ENCODE peak calls at places on chromosome 18, in eight cellular contexts. E is osteoblast, K is neural progenitor cell, P is heart right ventricle, J is tibial artery, I is mesendoderm, L is fibroblast of lung, A is heart left ventricle. F is an unnamed sample. For H3K4me1, the result is how much of the 10 kb centered on the place peaks cover.

GRCh38 chr18:12659904-12660605 is 2.1 kb upstream of the SPIRE1 start:
- DNase-seq in E (peak), K (peak), P (peak), J (peak), I (peak), L (peak), A (peak), F (no peak)

GRCh38 chr18:22422909-22423548 is 5.3 kb upstream of the CTAGE1 start:
- DNase-seq in E (peak), K (no peak), P (peak), J (peak), I (no peak), L (peak), A (peak), F (no peak)

GRCh38 chr18:22168360-22168921 is 948 bp upstream of the GATA6 start:
- DNase-seq in E (peak), K (peak), P (peak), J (peak), I (peak), L (no peak), A (no peak), F (no peak)

GRCh38 chr18:42047721-42048120 is 92.7 kb downstream of the PIK3C3 start:
- DNase-seq in E (peak), K (no peak), P (no peak), J (no peak), I (no peak), L (peak), A (no peak), F (no peak)

GRCh38 chr18:45374878-45375630 is 240.2 kb upstream of the SLC14A2 start:
- DNase-seq in E (no peak), K (no peak), P (no peak), J (no peak), I (no peak), L (no peak), A (no peak), F (no peak)

GRCh38 chr18:46632401-46633089 is 24.5 kb downstream of the LOXHD1 start:
- DNase-seq in E (no peak), K (no peak), P (no peak), J (no peak), I (no peak), L (peak), A (no peak), F (no peak)

GRCh38 chr18:13871701-13872100 is 43.6 kb downstream of the MC2R start:
- DNase-seq in E (no peak), K (no peak), P (no peak), J (no peak), I (no peak), L (no peak), A (no peak), F (no peak)

GRCh38 chr18:4823091-4823490 is 368.0 kb upstream of the DLGAP1 start:
- DNase-seq in E (no peak), K (no peak), P (no peak), J (no peak), I (peak), L (no peak), A (no peak), F (no peak)

GRCh38 chr18:5464241-5464640 is 79.6 kb downstream of the EPB41L3 start:
- DNase-seq in E (no peak), K (no peak), P (no peak), J (no peak), I (no peak), L (no peak), A (no peak), F (no peak)

GRCh38 chr18:75538727-75539126 is 111.2 kb upstream of the SMIM21 start:
- DNase-seq in E (peak), K (no peak), P (no peak), J (no peak), I (no peak), L (peak), A (no peak), F (no peak)

DNA sequence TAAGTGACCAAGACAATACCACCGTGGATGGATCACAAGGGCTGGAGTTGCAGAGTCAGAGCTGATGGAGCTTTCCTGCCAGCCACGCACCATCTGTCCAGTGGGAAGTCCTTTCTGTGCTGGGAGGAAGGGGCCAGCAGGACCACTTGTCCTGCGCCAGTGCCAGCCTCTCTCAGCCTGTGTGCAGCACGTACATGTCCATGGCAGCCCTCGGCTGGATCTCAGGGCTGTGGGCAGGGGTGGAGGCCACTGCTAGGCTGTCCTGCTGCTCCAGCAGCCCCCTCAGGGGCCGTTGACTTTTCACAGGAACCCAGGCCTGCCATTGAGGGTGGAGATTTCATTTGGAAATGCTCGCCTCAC is 33.3 kb downstream of the RAB31 start:
- DNase-seq in E (no peak), K (no peak), P (no peak), J (no peak), I (no peak), L (no peak), A (no peak), F (no peak)
- H3K4me1 ChIP-seq in E (under half), K (under half), P (under half), J (under half), I (under half), L (under half), A (under half), F (under half)

DNA sequence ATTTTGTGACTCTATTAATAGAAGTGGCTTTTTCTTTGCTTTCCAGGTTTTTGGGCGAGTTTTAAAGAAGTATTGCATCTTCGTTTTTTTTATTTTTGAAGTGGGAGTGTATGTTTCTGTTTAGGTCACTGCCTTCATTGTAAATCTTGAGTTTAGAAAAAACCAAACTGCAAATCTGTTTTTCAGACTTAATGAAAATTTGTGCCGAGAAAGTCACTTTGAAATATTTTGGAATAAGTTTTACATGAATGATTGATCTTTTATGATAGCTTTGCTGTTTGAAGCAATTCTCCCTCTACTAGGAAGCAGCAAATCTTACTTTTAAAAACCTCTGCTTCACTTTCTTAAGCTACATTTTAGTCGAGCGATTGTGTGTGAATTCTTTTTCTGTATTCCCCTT is 2.2 kb downstream of the SMAD4 start:
- DNase-seq in E (no peak), K (no peak), P (no peak), J (no peak), I (no peak), L (no peak), A (no peak), F (no peak)
- H3K4me1 ChIP-seq in E (under half), K (under half), P (half or more), J (half or more), I (under half), L (under half), A (half or more), F (half or more)

DNA sequence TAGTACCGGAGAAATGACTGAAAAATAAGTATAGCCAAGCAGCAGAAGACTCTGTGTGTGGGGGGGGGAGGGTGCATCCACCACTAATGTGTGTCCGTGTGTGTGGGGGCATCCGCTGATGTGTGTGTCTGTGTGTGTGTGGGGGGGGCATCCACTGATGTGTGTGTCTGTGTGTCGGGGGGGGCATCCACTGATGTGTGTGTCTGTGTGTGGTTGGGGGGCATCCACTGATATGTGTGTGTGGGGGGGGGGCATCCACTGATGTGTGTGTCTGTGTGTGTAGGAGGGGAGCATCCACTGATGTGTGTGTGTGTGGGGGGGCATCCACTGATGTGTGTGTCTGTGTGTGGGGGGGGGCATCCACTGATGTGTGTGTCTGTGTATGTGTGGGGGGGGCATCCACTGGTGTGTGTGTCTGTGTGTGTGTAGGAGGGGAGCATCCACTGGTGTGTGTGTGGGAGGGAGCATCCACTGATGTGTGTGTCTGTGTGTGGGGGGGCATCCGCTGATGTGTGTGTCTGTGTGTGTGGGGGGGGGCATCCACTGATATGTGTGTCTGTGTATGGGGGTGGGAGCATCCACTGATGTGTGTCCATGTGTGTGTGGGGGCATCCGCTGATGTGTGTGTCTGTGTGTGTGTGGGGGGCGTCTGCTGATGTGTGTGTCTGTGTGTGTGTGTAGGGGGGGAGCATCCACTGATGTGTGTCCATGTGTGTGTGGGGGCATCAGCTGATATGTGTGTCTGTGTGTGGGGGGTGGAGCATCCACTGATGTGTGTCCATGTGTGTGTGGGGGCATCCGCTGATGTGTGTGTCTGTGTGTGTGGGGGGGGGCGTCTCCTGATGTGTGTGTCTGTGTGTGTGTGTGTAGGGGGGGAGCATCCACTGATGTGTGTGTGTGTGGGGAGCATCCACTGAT is 125.0 kb downstream of the NFATC1 start:
- DNase-seq in E (peak), K (no peak), P (no peak), J (no peak), I (no peak), L (no peak), A (no peak), F (no peak)
- H3K4me1 ChIP-seq in E (under half), K (under half), P (under half), J (under half), I (under half), L (under half), A (under half), F (under half)

DNA sequence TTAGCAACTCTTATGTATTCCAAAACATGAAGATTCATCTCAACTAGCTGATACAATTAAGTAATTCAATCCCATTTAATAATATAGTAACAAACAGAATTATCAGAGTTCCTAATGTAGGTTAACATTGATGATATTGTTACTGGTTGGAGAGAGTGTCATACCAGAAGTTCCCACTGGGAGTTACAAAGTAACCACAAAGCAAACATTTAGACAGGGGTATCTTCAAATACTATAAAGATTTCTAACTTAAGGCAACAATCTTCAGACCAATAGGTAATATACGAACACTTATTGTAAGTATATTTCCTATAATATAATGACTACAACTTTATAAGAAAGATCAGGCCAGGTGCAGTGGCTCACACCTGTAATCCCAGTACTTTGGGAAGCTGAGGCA is 1372.9 kb upstream of the PIK3C3 start:
- DNase-seq in E (no peak), K (no peak), P (no peak), J (no peak), I (no peak), L (no peak), A (no peak), F (no peak)
- H3K4me1 ChIP-seq in E (under half), K (under half), P (under half), J (under half), I (under half), L (under half), A (under half), F (under half)

DNA sequence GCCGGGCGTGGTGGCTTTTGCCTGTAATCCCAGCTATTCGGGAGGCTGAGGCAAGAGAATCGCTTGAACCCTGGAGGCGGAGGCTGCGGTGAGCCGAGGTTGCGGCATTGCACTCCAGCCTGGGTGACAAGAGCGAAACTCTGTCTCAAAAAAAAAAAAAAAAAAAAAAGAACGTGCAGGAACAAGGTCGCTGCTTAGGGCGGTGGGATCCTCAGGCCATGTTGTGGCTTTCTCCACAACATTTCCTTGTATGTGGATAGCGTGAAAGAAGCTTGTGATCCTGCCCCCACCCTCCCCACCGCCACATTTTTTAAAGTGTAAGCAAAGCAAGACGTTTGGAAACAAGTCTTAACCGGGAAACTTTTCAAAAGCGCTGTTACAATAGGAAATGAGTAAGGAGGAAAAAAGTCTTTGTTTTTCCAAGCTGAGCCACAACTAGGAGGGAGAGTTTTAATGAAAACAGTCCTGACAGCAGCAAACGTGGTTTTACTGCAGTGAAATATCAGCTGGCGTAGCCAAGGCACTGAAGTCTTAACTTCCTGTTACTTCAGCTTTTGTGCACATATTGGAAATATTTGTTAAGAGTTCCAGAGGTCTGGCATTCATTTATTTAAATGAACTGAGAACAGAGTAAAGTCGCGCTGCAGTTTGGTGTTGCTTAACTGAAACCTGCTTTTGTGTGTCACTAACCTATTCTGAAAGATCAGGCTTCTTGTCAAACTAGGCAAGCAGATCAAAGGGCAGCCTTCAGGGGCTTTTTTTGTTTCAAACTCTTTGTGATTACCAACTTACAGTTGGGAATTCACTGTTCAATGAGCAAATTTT is 3.8 kb downstream of the TGIF1 start:
- DNase-seq in E (peak), K (peak), P (peak), J (peak), I (peak), L (peak), A (peak), F (peak)
- H3K4me1 ChIP-seq in E (under half), K (under half), P (under half), J (under half), I (under half), L (under half), A (under half), F (half or more)

GRCh38 chr18:74525741-74526140 is 8.6 kb upstream of the CNDP1 start:
- DNase-seq in E (no peak), K (no peak), P (no peak), J (no peak), I (no peak), L (no peak), A (no peak), F (no peak)
- H3K4me1 ChIP-seq in E (under half), K (under half), P (under half), J (under half), I (under half), L (under half), A (under half), F (under half)

GRCh38 chr18:55517055-55517454 is 70.9 kb downstream of the TCF4 start:
- DNase-seq in E (no peak), K (no peak), P (no peak), J (no peak), I (no peak), L (no peak), A (no peak), F (no peak)
- H3K4me1 ChIP-seq in E (under half), K (under half), P (half or more), J (under half), I (under half), L (under half), A (under half), F (under half)

DNA sequence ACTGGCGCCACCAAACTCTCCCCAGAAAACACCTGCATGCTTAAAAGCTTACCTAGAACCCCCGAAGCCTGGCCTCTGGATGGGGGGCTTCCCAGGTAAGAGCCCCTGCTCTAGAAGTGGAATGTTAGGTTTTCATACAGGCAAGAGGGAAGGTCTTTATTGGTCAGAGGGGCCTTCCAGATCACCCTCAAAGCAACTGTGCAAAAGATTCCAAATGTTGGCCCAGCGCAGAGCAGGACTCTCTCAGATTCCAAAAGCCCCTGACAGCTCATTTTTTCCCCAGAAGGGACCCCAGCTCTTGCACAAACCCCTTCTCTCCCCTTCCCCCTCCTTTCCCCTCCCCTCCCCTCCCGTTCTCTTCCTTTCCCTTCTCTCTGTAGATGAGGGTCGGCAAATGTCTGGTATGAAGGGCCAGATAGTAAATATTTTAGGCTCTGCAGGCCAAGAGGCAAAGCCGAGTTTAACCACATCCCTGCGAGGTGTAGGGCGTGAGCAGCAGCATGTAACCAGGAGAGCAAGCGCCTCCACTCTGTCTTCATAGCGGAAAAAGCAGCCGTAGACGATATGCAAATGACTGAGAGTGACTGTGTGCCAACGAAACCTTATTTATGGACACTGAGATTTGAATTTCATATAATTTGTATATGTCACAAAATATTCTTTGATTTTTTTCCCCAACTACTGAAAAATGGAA is 116.9 kb downstream of the SMAD7 start:
- DNase-seq in E (peak), K (no peak), P (no peak), J (peak), I (no peak), L (peak), A (peak), F (no peak)
- H3K4me1 ChIP-seq in E (half or more), K (under half), P (half or more), J (half or more), I (under half), L (under half), A (half or more), F (half or more)

F was measured in left ventricle myocardium inferior.